ENCODE peak calls at places on chromosomes 3 and 15, in five cellular contexts. E is OCI-LY7, W is hepatocyte, U is GM23338, Z is PC-3. Q is an unnamed sample.

GRCh38 chr15:39028069-39028468 is 463.5 kb upstream of the RASGRP1 start:
- DNase-seq in E (no peak), W (no peak), U (no peak), Z (peak; percentile 90), Q (no peak)

GRCh38 chr15:41647269-41647668 is 12.9 kb upstream of the MGA start:
- DNase-seq in E (no peak), W (peak; percentile 6), U (no peak), Z (no peak), Q (no peak)

GRCh38 chr3:109284071-109284470 is 32.2 kb downstream of the DPPA2 start:
- DNase-seq in E (no peak), W (no peak), U (no peak), Z (no peak), Q (no peak)

GRCh38 chr3:154152741-154153140 is 31.6 kb downstream of the ARHGEF26 start:
- DNase-seq in E (no peak), W (no peak), U (no peak), Z (no peak), Q (no peak)

GRCh38 chr3:184016820-184017671 is 638 bp downstream of the ABCC5 start:
- DNase-seq in E (peak; percentile 71), W (peak; percentile 81), U (peak; percentile 70), Z (peak; percentile 71), Q (peak; percentile 21)

GRCh38 chr15:70202756-70203155 is 105.0 kb upstream of the TLE3 start:
- DNase-seq in E (no peak), W (no peak), U (no peak), Z (no peak), Q (no peak)

GRCh38 chr15:95326689-95327525 is 1003.6 kb upstream of the NR2F2 start:
- DNase-seq in E (no peak), W (peak; percentile 46), U (peak; percentile 57), Z (no peak), Q (no peak)

GRCh38 chr3:149332227-149332765 is 1.1 kb downstream of the TM4SF18 start:
- DNase-seq in E (no peak), W (no peak), U (no peak), Z (no peak), Q (no peak)

GRCh38 chr3:9870978-9871377 is 9.1 kb downstream of the CIDEC start:
- DNase-seq in E (no peak), W (no peak), U (no peak), Z (peak; percentile 65), Q (no peak)

GRCh38 chr15:71440479-71441071 is 325.3 kb downstream of the THSD4 start:
- DNase-seq in E (peak; percentile 42), W (peak; percentile 38), U (peak; percentile 59), Z (peak; percentile 67), Q (peak; percentile 68)

GRCh38 chr15:49902791-49903481 is 216.1 kb downstream of the ATP8B4 start:
- DNase-seq in E (no peak), W (no peak), U (no peak), Z (peak; percentile 32), Q (no peak)

GRCh38 chr15:57554063-57554820 is 37.5 kb upstream of the MYZAP start:
- DNase-seq in E (no peak), W (peak; percentile 48), U (no peak), Z (no peak), Q (no peak)

GRCh38 chr3:62604301-62604700 is 231.0 kb upstream of the FEZF2 start:
- DNase-seq in E (no peak), W (no peak), U (no peak), Z (peak; percentile 70), Q (no peak)

GRCh38 chr15:58486564-58486963 is 54.8 kb downstream of the LIPC start:
- DNase-seq in E (no peak), W (no peak), U (no peak), Z (no peak), Q (no peak)

GRCh38 chr3:46959169-46959515 is 17.4 kb downstream of the CCDC12 start:
- DNase-seq in E (no peak), W (no peak), U (no peak), Z (no peak), Q (no peak)

GRCh38 chr15:76286231-76286879 is 24.9 kb downstream of the ETFA start:
- DNase-seq in E (peak; percentile 26), W (no peak), U (no peak), Z (no peak), Q (no peak)

GRCh38 chr3:152620395-152620794 is 214.5 kb upstream of the P2RY1 start:
- DNase-seq in E (no peak), W (no peak), U (no peak), Z (no peak), Q (no peak)

GRCh38 chr3:5787863-5788488 is 600.5 kb downstream of the EDEM1 start:
- DNase-seq in E (no peak), W (peak; percentile 68), U (no peak), Z (peak; percentile 66), Q (no peak)

GRCh38 chr3:49006591-49007067 is 562 bp upstream of the WDR6 start:
- DNase-seq in E (no peak), W (peak; percentile 67), U (peak; percentile 21), Z (no peak), Q (no peak)

GRCh38 chr3:13866406-13866965 is 13.4 kb downstream of the WNT7A start:
- DNase-seq in E (no peak), W (no peak), U (no peak), Z (no peak), Q (no peak)

GRCh38 chr3:47421741-47422649 is 41.2 kb downstream of the PTPN23 start:
- DNase-seq in E (no peak), W (no peak), U (no peak), Z (peak; percentile 34), Q (no peak)

GRCh38 chr15:34365073-34365825 is 1.7 kb downstream of the LPCAT4 start:
- DNase-seq in E (no peak), W (no peak), U (peak; percentile 34), Z (no peak), Q (no peak)

GRCh38 chr15:32878342-32878741 is 160.5 kb downstream of the GREM1 start:
- DNase-seq in E (no peak), W (no peak), U (no peak), Z (peak; percentile 59), Q (no peak)

GRCh38 chr3:170054204-170054603 is 16.4 kb downstream of the GPR160 start:
- DNase-seq in E (peak; percentile 79), W (no peak), U (peak; percentile 30), Z (peak; percentile 46), Q (no peak)

GRCh38 chr3:150545419-150546225 is 674 bp downstream of the SERP1 start:
- DNase-seq in E (peak; percentile 71), W (peak; percentile 27), U (peak; percentile 43), Z (peak; percentile 38), Q (no peak)

GRCh38 chr3:72115307-72115706 is 330.4 kb upstream of the PROK2 start:
- DNase-seq in E (no peak), W (no peak), U (no peak), Z (no peak), Q (no peak)

GRCh38 chr15:100484419-100484818 is 44.3 kb downstream of the CERS3 start:
- DNase-seq in E (no peak), W (no peak), U (no peak), Z (no peak), Q (no peak)

GRCh38 chr3:4320453-4320852 is 17.3 kb downstream of the SETMAR start:
- DNase-seq in E (no peak), W (no peak), U (no peak), Z (no peak), Q (no peak)

GRCh38 chr15:71551566-71551965 is 258.8 kb upstream of the NR2E3 start:
- DNase-seq in E (no peak), W (no peak), U (no peak), Z (no peak), Q (no peak)

GRCh38 chr3:56758539-56758981 is 43.2 kb downstream of the ARHGEF3 start:
- DNase-seq in E (no peak), W (peak; percentile 61), U (no peak), Z (peak; percentile 84), Q (peak; percentile 66)

GRCh38 chr3:129058441-129059194 is 2.0 kb upstream of the GP9 start:
- DNase-seq in E (peak; percentile 25), W (no peak), U (peak; percentile 24), Z (peak; percentile 8), Q (no peak)

GRCh38 chr3:100335137-100335833 is 728 bp downstream of the NIT2 start:
- DNase-seq in E (peak; percentile 72), W (peak; percentile 29), U (peak; percentile 66), Z (peak; percentile 37), Q (no peak)

GRCh38 chr3:55607844-55608243 is 120.7 kb upstream of the WNT5A start:
- DNase-seq in E (no peak), W (no peak), U (no peak), Z (no peak), Q (no peak)

GRCh38 chr3:129238945-129239705 is 10.3 kb upstream of the COPG1 start:
- DNase-seq in E (no peak), W (no peak), U (no peak), Z (no peak), Q (no peak)

DNA sequence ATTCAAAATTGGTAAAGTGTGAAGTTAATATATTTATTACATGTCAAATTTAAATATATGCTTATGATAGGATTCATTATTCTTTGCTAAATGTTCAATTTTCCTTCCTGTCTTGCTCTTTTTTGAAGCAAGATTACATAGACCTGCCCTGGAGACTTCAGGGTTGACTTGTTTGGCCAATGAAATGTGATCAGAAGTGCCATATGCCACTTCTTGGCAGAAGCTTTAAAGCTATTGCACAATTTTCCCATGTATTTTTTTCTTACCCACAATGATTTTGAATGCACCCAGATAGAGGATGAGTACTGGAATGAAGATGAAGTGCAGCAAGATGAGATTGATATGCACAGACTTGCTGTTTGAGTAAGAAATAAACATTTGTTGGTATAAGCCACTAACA is 406.3 kb upstream of the BCHE start:
- DNase-seq in E (no peak), W (no peak), U (no peak), Z (no peak), Q (no peak)
- H3K9me2 ChIP-seq in E (no peaks in the 10 kb centered on the region), W (no peaks in the 10 kb centered on the region), U (no peaks in the 10 kb centered on the region), Z (no peaks in the 10 kb centered on the region), Q (no peaks in the 10 kb centered on the region)

GRCh38 chr3:24311881-24312280 is 182.8 kb downstream of the THRB start:
- DNase-seq in E (no peak), W (no peak), U (no peak), Z (no peak), Q (no peak)
- H3K9me2 ChIP-seq in E (no peaks in the 10 kb centered on the region), W (no peaks in the 10 kb centered on the region), U (peaks cover 12% of the 10 kb centered on the region), Z (no peaks in the 10 kb centered on the region), Q (no peaks in the 10 kb centered on the region)

DNA sequence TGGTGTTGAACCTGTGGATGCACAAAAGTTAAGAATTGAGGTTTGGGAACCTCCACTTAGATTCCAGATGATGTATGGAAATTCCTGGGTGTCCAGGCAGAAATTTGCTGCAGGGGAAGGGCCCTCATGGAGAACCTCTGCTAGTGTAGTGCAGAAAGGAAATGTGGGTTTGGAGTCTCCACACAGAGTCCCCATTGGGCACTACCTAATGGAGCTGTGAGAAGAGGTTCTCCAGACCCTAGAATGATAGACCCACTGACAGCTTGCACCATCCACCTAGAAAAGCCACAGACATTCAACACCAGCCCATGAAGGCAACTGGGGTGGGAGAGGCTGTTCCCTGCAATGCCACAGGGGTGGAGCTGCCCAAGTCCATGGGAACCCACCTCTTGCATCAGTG is 1032.8 kb upstream of the EPHA6 start:
- DNase-seq in E (no peak), W (no peak), U (no peak), Z (no peak), Q (no peak)
- H3K9me2 ChIP-seq in E (no peaks in the 10 kb centered on the region), W (no peaks in the 10 kb centered on the region), U (no peaks in the 10 kb centered on the region), Z (no peaks in the 10 kb centered on the region), Q (no peaks in the 10 kb centered on the region)

DNA sequence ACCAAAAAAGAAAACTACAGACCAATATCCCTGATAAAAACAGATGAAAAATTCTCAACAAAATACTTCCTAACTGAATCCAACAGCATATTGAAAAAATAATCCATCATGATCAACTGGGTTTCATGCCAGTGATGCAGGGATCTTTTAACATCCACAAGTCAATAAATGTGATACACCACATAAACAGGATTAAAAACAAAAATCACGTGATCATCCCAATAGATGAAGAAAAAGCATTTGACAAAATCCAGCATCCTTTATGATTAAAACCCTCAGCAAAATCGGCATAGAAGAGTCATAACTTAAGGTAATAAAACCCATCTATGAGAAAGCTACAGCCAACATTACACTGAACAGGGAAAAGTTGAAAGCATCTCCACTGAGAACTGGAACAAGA is 107.5 kb downstream of the DCLK3 start:
- DNase-seq in E (no peak), W (no peak), U (no peak), Z (no peak), Q (no peak)
- H3K9me2 ChIP-seq in E (no peaks in the 10 kb centered on the region), W (no peaks in the 10 kb centered on the region), U (peaks cover 13% of the 10 kb centered on the region), Z (no peaks in the 10 kb centered on the region), Q (no peaks in the 10 kb centered on the region)